ENCODE peak calls at places on chromosomes 7 and 10, in four cellular contexts. R is mesenchymal stem cell, A is IMR-90, I is right cardiac atrium. B is an unnamed sample. For H3K4me1, the result is how much of the 10 kb centered on the place peaks cover.

GRCh38 chr7:85287126-85287825 is 100.4 kb upstream of the SEMA3D start:
- DNase-seq in I (no peak), A (peak), R (peak), B (no peak)

GRCh38 chr10:100518761-100519241 is 860 bp downstream of the SEC31B start:
- DNase-seq in I (peak), R (peak), A (peak), B (peak)

GRCh38 chr10:88540355-88540754 is 42.8 kb downstream of the RNLS start:
- DNase-seq in R (no peak), A (no peak), I (no peak), B (no peak)

GRCh38 chr10:34380816-34381215 is 434.3 kb downstream of the PARD3 start:
- DNase-seq in I (no peak), A (no peak), R (no peak), B (no peak)

GRCh38 chr7:22445871-22446270 is 54.1 kb downstream of the STEAP1B start:
- DNase-seq in R (no peak), I (no peak), A (no peak), B (no peak)

GRCh38 chr7:73937014-73937413 is 76.1 kb downstream of the TMEM270 start:
- DNase-seq in I (no peak), R (no peak), A (peak), B (no peak)

GRCh38 chr10:62433181-62433692 is 59.1 kb downstream of the ZNF365 start:
- DNase-seq in A (peak), I (peak), R (peak), B (no peak)

GRCh38 chr7:468681-469590 is 50.7 kb downstream of the PDGFA start:
- DNase-seq in A (peak), I (no peak), R (peak), B (no peak)

GRCh38 chr7:157691521-157692155 is 354.8 kb downstream of the DNAJB6 start:
- DNase-seq in I (no peak), A (no peak), R (no peak), B (no peak)

GRCh38 chr10:69483988-69484387 is 32.7 kb downstream of the TSPAN15 start:
- DNase-seq in A (no peak), R (peak), I (no peak), B (no peak)

GRCh38 chr7:30285531-30286284 is 1.3 kb downstream of the ZNRF2 start:
- DNase-seq in I (peak), R (peak), A (peak), B (peak)

GRCh38 chr10:23630880-23631279 is 192.0 kb downstream of the OTUD1 start:
- DNase-seq in I (no peak), R (no peak), A (no peak), B (no peak)

GRCh38 chr10:25614652-25615051 is 319.4 kb upstream of the MYO3A start:
- DNase-seq in R (no peak), I (no peak), A (no peak), B (no peak)

GRCh38 chr10:8912108-8912507 is 857.6 kb downstream of the GATA3 start:
- DNase-seq in A (no peak), R (no peak), I (no peak), B (no peak)

GRCh38 chr10:78728176-78728575 is 340.6 kb upstream of the ZMIZ1 start:
- DNase-seq in R (no peak), I (no peak), A (no peak), B (no peak)

GRCh38 chr7:156055206-156055822 is 243.1 kb upstream of the SHH start:
- DNase-seq in I (no peak), A (no peak), R (no peak), B (no peak)

GRCh38 chr7:47407136-47407535 is 174.8 kb downstream of the TNS3 start:
- DNase-seq in I (no peak), R (no peak), A (no peak), B (no peak)

GRCh38 chr10:13587367-13587766 is 602 bp downstream of the PRPF18 start:
- DNase-seq in R (no peak), A (no peak), I (no peak), B (peak)

GRCh38 chr10:126101744-126102143 is 205.4 kb downstream of the FANK1 start:
- DNase-seq in A (no peak), R (no peak), I (no peak), B (no peak)

GRCh38 chr10:31352436-31353226 is 33.6 kb downstream of the ZEB1 start:
- DNase-seq in R (no peak), I (no peak), A (no peak), B (no peak)

GRCh38 chr7:64888901-64889685 is 14.0 kb upstream of the ZNF273 start:
- DNase-seq in R (peak), A (no peak), I (peak), B (peak)

GRCh38 chr7:20998309-20998708 is 211.6 kb upstream of the SP8 start:
- DNase-seq in A (no peak), I (no peak), R (no peak), B (no peak)

GRCh38 chr7:41771717-41772116 is 68.8 kb upstream of the INHBA start:
- DNase-seq in A (no peak), I (no peak), R (no peak), B (no peak)

GRCh38 chr10:119896937-119897336 is 4.4 kb downstream of the SEC23IP start:
- DNase-seq in R (peak), I (peak), A (no peak), B (peak)

GRCh38 chr7:7344583-7344982 is 162.2 kb downstream of the C1GALT1 start:
- DNase-seq in R (no peak), A (no peak), I (no peak), B (no peak)

GRCh38 chr7:103637080-103637479 is 191.1 kb upstream of the SLC26A5 start:
- DNase-seq in R (peak), I (no peak), A (peak), B (no peak)

GRCh38 chr10:126565456-126565855 is 105.0 kb downstream of the C10orf90 start:
- DNase-seq in R (no peak), I (no peak), A (no peak), B (no peak)

GRCh38 chr7:106057962-106058901 is 53.9 kb downstream of the SYPL1 start:
- DNase-seq in I (peak), R (no peak), A (no peak), B (peak)

GRCh38 chr7:103857435-103857834 is 132.0 kb downstream of the RELN start:
- DNase-seq in I (no peak), A (no peak), R (no peak), B (no peak)

GRCh38 chr7:23343806-23344500 is 44.8 kb downstream of the MALSU1 start:
- DNase-seq in A (peak), I (no peak), R (no peak), B (no peak)

GRCh38 chr7:151796091-151796870 is 80.6 kb downstream of the PRKAG2 start:
- DNase-seq in R (no peak), A (peak), I (peak), B (peak)

GRCh38 chr7:123170333-123171016 is 29.3 kb downstream of the SLC13A1 start:
- DNase-seq in I (no peak), R (no peak), A (no peak), B (no peak)
- H3K4me3 ChIP-seq in I (no peak), R (no peak), A (no peak), B (no peak)

GRCh38 chr7:117086788-117087187 is 133.5 kb downstream of the ST7 start:
- DNase-seq in I (no peak), R (peak), A (no peak), B (no peak)
- H3K4me1 ChIP-seq in I (under half), R (under half), A (under half), B (under half)

GRCh38 chr7:44144968-44145418 is 3.9 kb upstream of the MYL7 start:
- DNase-seq in I (no peak), R (no peak), A (no peak), B (no peak)
- H3K4me3 ChIP-seq in I (no peak), R (no peak), A (no peak), B (no peak)

DNA sequence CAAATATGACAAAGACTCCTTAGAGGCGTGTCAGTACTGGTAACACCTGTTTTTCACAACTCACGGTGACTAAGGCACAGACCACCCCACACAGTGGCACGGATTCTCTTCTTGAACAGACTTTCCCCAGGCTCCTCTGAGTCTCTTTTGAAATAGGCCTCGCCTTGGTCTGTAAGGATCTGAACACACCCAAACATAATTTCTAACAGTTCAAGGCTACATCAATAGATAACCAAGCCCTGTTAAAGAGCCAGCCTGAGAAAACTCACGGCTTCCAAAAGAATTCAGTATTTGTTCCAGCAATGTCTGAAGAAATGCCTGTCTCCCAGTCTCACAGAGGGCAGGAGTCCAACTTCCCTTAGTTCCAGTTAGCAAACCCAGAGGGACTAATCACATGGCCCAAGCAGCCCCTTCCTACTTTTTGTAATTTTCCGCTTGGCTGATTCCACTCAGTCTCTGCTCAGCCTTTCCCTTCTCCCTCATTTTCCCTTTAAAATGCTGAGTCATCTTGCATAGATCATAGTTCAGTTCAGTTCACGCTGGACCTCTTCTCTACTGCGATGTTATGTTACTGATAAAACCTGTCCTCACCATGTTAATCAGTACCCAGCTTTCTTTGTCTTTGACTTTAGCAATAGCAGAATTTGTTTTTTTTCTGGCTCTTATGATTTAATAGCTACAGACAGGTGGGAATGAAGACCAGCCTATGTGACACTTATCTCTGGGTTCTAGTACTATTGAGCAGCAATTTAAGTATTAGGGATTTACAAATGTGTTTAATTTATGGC is 22.6 kb upstream of the AKR1C3 start:
- DNase-seq in R (peak), I (peak), A (peak), B (peak)
- H3K4me1 ChIP-seq in R (under half), I (under half), A (under half), B (under half)

B was measured in small intestine.